ENCODE peak calls at places on chromosomes 12 and 14, in seven cellular contexts. Q, G, D, C, M, X and A are unnamed samples.

GRCh38 chr12:89977356-89978185 is 268.9 kb upstream of the ATP2B1 start:
- DNase-seq in Q (peak), G (no peak), D (no peak), C (no peak), M (peak), X (no peak), A (no peak)

GRCh38 chr14:69288001-69288771 is 28.2 kb downstream of the GALNT16 start:
- DNase-seq in Q (peak), G (peak), D (no peak), C (peak), M (peak), X (no peak), A (peak)

GRCh38 chr12:1350055-1350933 is 244.1 kb downstream of the FBXL14 start:
- DNase-seq in Q (peak), G (no peak), D (no peak), C (peak), M (peak), X (no peak), A (no peak)

GRCh38 chr14:38848243-38848642 is 254.8 kb downstream of the SEC23A start:
- DNase-seq in Q (no peak), G (no peak), D (no peak), C (no peak), M (no peak), X (no peak), A (no peak)

GRCh38 chr12:31029916-31030562 is 43.6 kb upstream of the DDX11 start:
- DNase-seq in Q (no peak), G (peak), D (no peak), C (no peak), M (no peak), X (peak), A (no peak)

GRCh38 chr14:20347747-20348146 is 4.3 kb downstream of the PARP2 start:
- DNase-seq in Q (no peak), G (no peak), D (no peak), C (no peak), M (no peak), X (no peak), A (no peak)

GRCh38 chr12:54220092-54220557 is 31.3 kb upstream of the SMUG1 start:
- DNase-seq in Q (peak), G (peak), D (peak), C (peak), M (peak), X (peak), A (peak)

GRCh38 chr12:72146495-72146894 is 125.7 kb upstream of the TRHDE start:
- DNase-seq in Q (no peak), G (no peak), D (no peak), C (no peak), M (no peak), X (peak), A (no peak)

GRCh38 chr14:71728386-71728785 is 203.8 kb upstream of the RGS6 start:
- DNase-seq in Q (peak), G (no peak), D (no peak), C (no peak), M (no peak), X (no peak), A (no peak)

GRCh38 chr12:46208370-46208769 is 60.5 kb downstream of the SLC38A1 start:
- DNase-seq in Q (no peak), G (no peak), D (no peak), C (no peak), M (no peak), X (no peak), A (no peak)
- H2BK120ac ChIP-seq in Q (no peak), G (no peak), D (no peak), C (no peak), M (no peak), X (no peak), A (no peak)

GRCh38 chr14:96511667-96512066 is 9.5 kb downstream of the PAPOLA start:
- DNase-seq in Q (no peak), G (no peak), D (no peak), C (no peak), M (no peak), X (no peak), A (no peak)

GRCh38 chr14:96511146-96511545 is 9.0 kb downstream of the PAPOLA start:
- DNase-seq in Q (no peak), G (no peak), D (no peak), C (no peak), M (no peak), X (no peak), A (no peak)

GRCh38 chr14:96514694-96515093 is 12.5 kb downstream of the PAPOLA start:
- DNase-seq in Q (no peak), G (no peak), D (no peak), C (no peak), M (no peak), X (no peak), A (no peak)

GRCh38 chr14:96512122-96512521 is 9.9 kb downstream of the PAPOLA start:
- DNase-seq in Q (no peak), G (no peak), D (no peak), C (no peak), M (no peak), X (no peak), A (no peak)

GRCh38 chr14:96512602-96513397 is 10.6 kb downstream of the PAPOLA start:
- DNase-seq in Q (no peak), G (no peak), D (no peak), C (peak), M (no peak), X (no peak), A (no peak)
- H3K27ac ChIP-seq in Q (no peak), G (no peak), D (no peak), C (no peak), M (no peak), X (no peak), A (no peak)

GRCh38 chr12:50780016-50780415 is 16.1 kb downstream of the ATF1 start:
- DNase-seq in Q (no peak), G (no peak), D (no peak), C (no peak), M (no peak), X (no peak), A (no peak)
- H2BK120ac ChIP-seq in Q (no peak), G (no peak), D (no peak), C (no peak), M (no peak), X (no peak), A (no peak)

DNA sequence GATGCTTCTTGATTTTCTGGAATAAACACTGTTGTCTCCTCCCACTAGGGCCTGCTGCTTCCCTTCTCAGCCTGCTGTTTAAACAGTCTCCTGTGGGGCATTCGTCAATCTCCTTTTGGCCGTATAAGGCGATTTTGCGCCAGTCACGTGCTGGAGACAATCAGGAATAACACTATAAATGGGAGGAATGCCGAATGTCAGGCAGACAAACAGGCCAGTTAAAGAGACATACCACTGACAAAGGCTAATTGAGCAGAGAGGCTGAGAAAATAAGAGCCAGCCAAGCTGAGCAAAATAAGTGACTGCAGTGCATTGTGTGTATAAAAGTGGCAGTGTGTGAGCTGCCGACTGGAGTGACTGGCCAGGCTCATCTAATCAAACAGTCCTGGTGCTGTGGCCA is 23.3 kb downstream of the DMAC2L start:
- DNase-seq in Q (peak), G (no peak), D (peak), C (peak), M (peak), X (peak), A (peak)
- H3K27ac ChIP-seq in Q (peak), G (peak), D (peak), C (peak), M (peak), X (peak), A (no peak)

GRCh38 chr12:65769880-65770279 is 54.4 kb upstream of the HMGA2 start:
- DNase-seq in Q (no peak), G (no peak), D (no peak), C (no peak), M (no peak), X (no peak), A (no peak)
- H2BK120ac ChIP-seq in Q (no peak), G (no peak), D (no peak), C (no peak), M (no peak), X (no peak), A (no peak)

GRCh38 chr14:104604461-104605449 is at the start of gene TMEM179:
- DNase-seq in Q (peak), G (peak), D (peak), C (peak), M (peak), X (peak), A (peak)
- H3K27ac ChIP-seq in Q (no peak), G (no peak), D (no peak), C (no peak), M (no peak), X (no peak), A (no peak)

GRCh38 chr14:51070732-51071131 is 24.2 kb downstream of the TRIM9 start:
- DNase-seq in Q (peak), G (no peak), D (no peak), C (peak), M (no peak), X (no peak), A (no peak)

GRCh38 chr14:51068268-51068667 is 26.6 kb downstream of the TRIM9 start:
- DNase-seq in Q (no peak), G (no peak), D (no peak), C (no peak), M (no peak), X (no peak), A (no peak)

GRCh38 chr14:51066576-51066975 is 28.3 kb downstream of the TRIM9 start:
- DNase-seq in Q (no peak), G (no peak), D (no peak), C (no peak), M (no peak), X (no peak), A (no peak)

GRCh38 chr14:51069065-51069464 is 25.8 kb downstream of the TRIM9 start:
- DNase-seq in Q (no peak), G (no peak), D (no peak), C (no peak), M (peak), X (no peak), A (peak)

GRCh38 chr14:51067306-51067705 is 27.6 kb downstream of the TRIM9 start:
- DNase-seq in Q (no peak), G (no peak), D (no peak), C (no peak), M (no peak), X (no peak), A (peak)
- H2BK120ac ChIP-seq in Q (no peak), G (no peak), D (no peak), C (no peak), M (no peak), X (no peak), A (no peak)

GRCh38 chr14:61766136-61766535 is 3.9 kb downstream of the SNAPC1 start:
- DNase-seq in Q (no peak), G (no peak), D (no peak), C (no peak), M (no peak), X (no peak), A (no peak)

GRCh38 chr14:61768240-61768639 is 6.0 kb downstream of the SNAPC1 start:
- DNase-seq in Q (no peak), G (no peak), D (no peak), C (peak), M (no peak), X (no peak), A (no peak)

GRCh38 chr14:61761959-61762786 is at the start of gene SNAPC1:
- DNase-seq in Q (peak), G (peak), D (peak), C (peak), M (peak), X (peak), A (peak)

GRCh38 chr14:61764342-61765122 is 2.3 kb downstream of the SNAPC1 start:
- DNase-seq in Q (no peak), G (no peak), D (no peak), C (no peak), M (no peak), X (no peak), A (peak)

DNA sequence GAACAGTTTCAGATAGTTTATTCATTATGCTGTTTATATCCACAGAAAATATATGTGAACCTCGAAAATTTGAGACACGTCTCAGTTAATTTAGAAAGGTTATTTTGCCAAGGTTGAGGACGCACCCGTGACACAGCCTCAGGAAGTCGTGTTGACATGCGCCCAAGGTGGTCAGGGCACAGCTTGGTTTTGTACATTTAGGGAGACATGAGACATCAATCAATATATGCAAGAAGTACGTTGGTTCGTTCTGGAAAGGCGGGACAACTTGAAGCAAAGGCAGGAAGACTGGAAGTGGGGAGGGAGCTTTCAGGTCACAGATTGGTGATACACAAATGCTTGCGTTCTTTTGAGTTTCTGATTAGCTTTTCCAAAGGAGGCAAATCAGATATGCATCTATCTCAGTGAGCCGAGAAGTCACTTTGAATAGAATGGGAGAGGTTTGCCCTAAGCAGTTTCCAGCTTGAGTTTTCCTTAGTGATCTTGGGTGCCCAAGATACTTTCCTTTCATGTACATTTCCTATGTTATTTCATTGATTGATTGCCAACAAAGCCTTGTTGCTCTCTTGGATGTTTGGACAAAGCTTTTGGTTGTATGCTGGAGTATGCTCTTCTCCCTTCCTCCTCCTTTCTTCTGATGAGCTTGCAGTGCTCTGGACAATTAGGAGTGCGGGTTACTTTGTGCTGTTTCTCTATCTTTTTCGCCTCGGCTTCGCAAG is 3.2 kb downstream of the SNAPC1 start:
- DNase-seq in Q (no peak), G (no peak), D (no peak), C (no peak), M (no peak), X (no peak), A (peak)
- H3K27ac ChIP-seq in Q (peak), G (no peak), D (no peak), C (no peak), M (no peak), X (no peak), A (peak)